ENCODE peak calls at places on chromosomes 11 and 22, in eight cellular contexts. L is fibroblast of lung, B is left ventricle myocardium inferior, Z is adipocyte, R is prostate gland, W is adrenal gland, S is transverse colon, A is brain microvascular endothelial cell. C is an unnamed sample.

GRCh38 chr22:35610741-35611140 is 6.4 kb downstream of the MB start:
- DNase-seq in A (no peak), Z (no peak), L (no peak), W (no peak), R (no peak), S (no peak), B (no peak), C (no peak)

GRCh38 chr11:113350646-113351045 is 36.3 kb downstream of the TTC12 start:
- DNase-seq in B (no peak), L (no peak), A (no peak), R (no peak), W (no peak), S (no peak), Z (no peak), C (no peak)

GRCh38 chr11:62707277-62707771 is at the start of the genes BSCL2 and GNG3:
- DNase-seq in Z (no peak), B (no peak), S (no peak), A (no peak), L (no peak), W (no peak), R (no peak), C (no peak)

GRCh38 chr22:30398685-30399680 is 2.2 kb downstream of the SEC14L2 start:
- DNase-seq in W (no peak), S (no peak), A (no peak), R (peak; percentile 27), Z (no peak), L (no peak), B (no peak), C (no peak)

GRCh38 chr22:35477911-35478582 is 62.6 kb upstream of the RASD2 start:
- DNase-seq in R (peak; percentile 94), A (peak; percentile 23), L (peak; percentile 92), B (peak; percentile 42), W (peak; percentile 86), Z (no peak), S (peak; percentile 72), C (no peak)

GRCh38 chr22:28464179-28464578 is 215.5 kb downstream of the TTC28 start:
- DNase-seq in Z (no peak), R (no peak), L (peak; percentile 14), W (no peak), S (no peak), A (no peak), B (no peak), C (no peak)

GRCh38 chr22:41696714-41697113 is 2.6 kb upstream of the MEI1 start:
- DNase-seq in L (no peak), S (peak; percentile 23), W (no peak), A (no peak), B (no peak), Z (no peak), R (no peak), C (no peak)

GRCh38 chr22:36807627-36808026 is 9.2 kb downstream of the PVALB start:
- DNase-seq in B (no peak), L (no peak), S (no peak), A (no peak), R (no peak), W (no peak), Z (no peak), C (no peak)

GRCh38 chr11:17142450-17142849 is 65.0 kb upstream of the RPS13 start:
- DNase-seq in S (no peak), A (no peak), Z (no peak), W (no peak), B (no peak), R (no peak), L (no peak), C (no peak)

GRCh38 chr11:123577081-123577598 is 77.3 kb downstream of the SCN3B start:
- DNase-seq in W (peak; percentile 80), R (peak; percentile 36), B (peak; percentile 60), A (peak; percentile 44), L (peak; percentile 35), S (peak; percentile 67), Z (peak; percentile 85), C (no peak)

GRCh38 chr11:27699926-27700350 is 317 bp downstream of the BDNF start:
- DNase-seq in A (no peak), L (no peak), W (no peak), B (no peak), R (no peak), Z (peak; percentile 48), S (no peak), C (no peak)

GRCh38 chr11:27697679-27698275 is 2.5 kb downstream of the BDNF start:
- DNase-seq in R (no peak), B (no peak), L (no peak), W (no peak), A (no peak), S (no peak), Z (peak; percentile 48), C (no peak)

GRCh38 chr11:27699242-27699925 is 871 bp downstream of the BDNF start:
- DNase-seq in R (no peak), Z (peak; percentile 57), S (no peak), A (no peak), W (no peak), L (peak; percentile 59), B (no peak), C (no peak)

GRCh38 chr11:27700351-27701261 is at the start of gene BDNF:
- DNase-seq in S (peak; percentile 9), A (no peak), Z (peak; percentile 82), B (no peak), L (peak; percentile 45), R (no peak), W (no peak), C (no peak)

DNA sequence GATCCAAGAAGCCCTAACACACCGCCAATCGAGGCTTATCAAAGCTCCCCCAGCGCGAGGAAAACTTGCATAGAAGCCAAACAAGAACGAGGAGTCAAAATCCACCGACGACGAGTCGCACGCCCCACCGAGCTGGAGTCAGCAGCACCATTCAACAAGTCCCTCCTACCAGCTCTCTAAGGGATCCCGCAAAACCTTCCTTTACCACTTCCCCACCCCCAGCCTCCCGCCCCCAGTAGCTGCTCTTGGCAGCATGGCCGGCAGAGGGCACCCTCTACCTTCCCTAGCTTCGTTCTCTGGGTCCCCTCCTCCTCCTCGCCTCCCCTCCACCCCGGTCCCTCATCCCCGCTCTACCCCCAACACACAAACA is 1.4 kb downstream of the BDNF start:
- DNase-seq in L (peak; percentile 88), R (peak; percentile 60), B (peak; percentile 79), Z (peak; percentile 97), W (peak; percentile 77), A (peak; percentile 89), S (peak; percentile 66), C (no peak)
- H3K27me3 ChIP-seq in L (peaks cover 5% of the 10 kb centered on the region), R (peaks cover 5% of the 10 kb centered on the region), B (peaks cover 63% of the 10 kb centered on the region), Z (no peaks in the 10 kb centered on the region), W (peaks cover 29% of the 10 kb centered on the region), A (no peaks in the 10 kb centered on the region), S (peaks cover 89% of the 10 kb centered on the region), C (no peaks in the 10 kb centered on the region)

DNA sequence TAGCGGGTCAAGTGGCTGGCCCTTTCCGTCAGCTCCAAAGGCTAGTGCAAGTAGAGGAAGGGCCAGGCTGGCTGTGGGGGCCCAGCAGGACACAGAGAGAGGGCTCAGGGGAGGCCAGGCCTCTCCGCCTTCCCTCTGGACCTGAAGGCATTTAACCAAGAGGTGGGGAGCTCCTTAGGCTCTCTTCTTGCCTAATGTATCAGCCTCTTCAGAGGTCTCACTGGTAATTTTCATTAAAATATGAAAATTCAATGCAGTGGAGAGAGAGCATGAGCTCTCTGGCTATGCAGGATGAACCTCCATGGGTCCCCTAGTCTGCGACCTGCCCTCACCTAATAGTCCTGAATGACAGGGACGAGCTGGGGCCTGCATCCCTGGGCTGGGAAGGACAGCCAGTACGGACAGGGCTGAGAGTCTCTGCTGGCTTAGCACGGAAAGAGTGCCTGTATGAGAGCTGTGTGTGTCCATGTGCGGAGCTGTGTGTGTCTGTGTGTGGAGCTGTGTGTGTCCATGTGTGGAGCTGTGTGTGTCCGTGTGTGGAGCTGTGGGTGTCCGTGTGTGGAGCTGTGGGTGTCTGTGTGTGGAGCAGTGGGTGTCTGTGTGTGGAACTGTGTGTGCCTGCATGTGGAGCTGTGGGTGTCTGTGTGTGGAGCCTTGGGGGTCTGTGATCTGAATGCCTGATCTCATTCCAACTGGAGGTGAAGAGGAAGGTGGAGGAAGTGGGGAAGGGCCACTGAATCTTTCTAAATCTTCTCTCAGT is 2.4 kb downstream of the ALX4 start:
- DNase-seq in A (no peak), R (no peak), Z (peak; percentile 33), S (no peak), B (no peak), L (no peak), W (no peak), C (no peak)
- H3K27me3 ChIP-seq in A (peaks cover 93% of the 10 kb centered on the region), R (peaks cover 62% of the 10 kb centered on the region), Z (peaks cover 77% of the 10 kb centered on the region), S (peaks cover 100% of the 10 kb centered on the region), B (peaks cover 100% of the 10 kb centered on the region), L (peaks cover 68% of the 10 kb centered on the region), W (peaks cover 93% of the 10 kb centered on the region), C (peaks cover 21% of the 10 kb centered on the region)

DNA sequence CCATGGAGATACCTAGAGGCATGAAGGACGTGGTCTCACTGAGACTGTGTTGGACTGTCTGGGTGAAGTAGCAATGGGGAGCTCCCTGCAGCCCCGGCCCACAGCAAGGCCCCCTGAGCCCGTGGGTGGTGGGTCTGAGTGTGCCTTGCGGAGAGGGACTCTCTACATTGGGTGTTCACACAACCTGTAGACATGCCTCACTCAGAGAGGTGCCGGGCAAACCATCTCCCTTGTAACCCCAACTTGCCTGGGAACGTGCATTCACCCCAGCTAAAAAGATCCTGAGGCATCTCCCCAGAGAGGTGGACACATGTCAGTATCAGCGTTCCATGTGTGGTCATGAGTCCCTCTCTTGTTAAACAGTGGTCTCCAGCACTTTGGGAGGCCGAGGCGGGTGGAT is 2.1 kb downstream of the VPREB1 start:
- DNase-seq in W (no peak), A (no peak), Z (no peak), S (no peak), L (no peak), B (no peak), R (no peak), C (no peak)
- H3K27me3 ChIP-seq in W (peaks cover 7% of the 10 kb centered on the region), A (peaks cover 7% of the 10 kb centered on the region), Z (peaks cover 52% of the 10 kb centered on the region), S (no peaks in the 10 kb centered on the region), L (peaks cover 8% of the 10 kb centered on the region), B (peaks cover 90% of the 10 kb centered on the region), R (no peaks in the 10 kb centered on the region), C (no peaks in the 10 kb centered on the region)

GRCh38 chr11:34897171-34897870 is 18.9 kb downstream of the APIP start:
- DNase-seq in Z (no peak), W (no peak), B (no peak), S (no peak), R (no peak), A (no peak), L (no peak), C (no peak)
- H3K27me3 ChIP-seq in Z (no peaks in the 10 kb centered on the region), W (no peaks in the 10 kb centered on the region), B (no peaks in the 10 kb centered on the region), S (no peaks in the 10 kb centered on the region), R (no peaks in the 10 kb centered on the region), A (no peaks in the 10 kb centered on the region), L (no peaks in the 10 kb centered on the region), C (no peaks in the 10 kb centered on the region)

GRCh38 chr22:49251371-49251770 is 576.3 kb downstream of the BRD1 start:
- DNase-seq in S (no peak), R (no peak), B (no peak), W (no peak), Z (no peak), A (no peak), L (no peak), C (no peak)
- H3K27me3 ChIP-seq in S (peaks cover 10% of the 10 kb centered on the region), R (peaks cover 2% of the 10 kb centered on the region), B (peaks cover 51% of the 10 kb centered on the region), W (peaks cover 7% of the 10 kb centered on the region), Z (no peaks in the 10 kb centered on the region), A (no peaks in the 10 kb centered on the region), L (no peaks in the 10 kb centered on the region), C (no peaks in the 10 kb centered on the region)

DNA sequence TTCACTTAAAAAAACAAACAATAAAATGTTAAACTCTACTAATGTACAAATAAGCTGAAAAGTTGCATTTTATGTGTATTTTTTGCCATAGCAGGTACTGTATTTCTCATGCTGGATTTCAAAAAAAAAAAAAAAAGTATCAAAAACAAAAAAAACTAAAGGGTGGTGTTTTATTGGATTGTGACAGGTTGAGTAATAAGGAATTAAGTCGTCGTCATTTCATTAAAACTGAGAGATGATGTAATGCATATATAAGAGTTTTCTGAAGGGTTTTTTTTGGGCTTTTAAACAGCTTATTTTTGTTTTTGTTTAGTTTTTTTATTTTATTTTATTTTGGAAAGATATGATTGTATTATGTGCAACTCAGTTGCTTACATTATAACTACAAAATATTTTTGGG is 10.9 kb upstream of the ADSL start:
- DNase-seq in S (no peak), R (no peak), L (no peak), B (no peak), A (no peak), W (no peak), Z (no peak), C (no peak)
- H3K27me3 ChIP-seq in S (no peaks in the 10 kb centered on the region), R (no peaks in the 10 kb centered on the region), L (no peaks in the 10 kb centered on the region), B (no peaks in the 10 kb centered on the region), A (no peaks in the 10 kb centered on the region), W (no peaks in the 10 kb centered on the region), Z (no peaks in the 10 kb centered on the region), C (no peaks in the 10 kb centered on the region)

C was measured in thoracic aorta.